ENCODE peak calls at places on chromosomes 2 and 18, in eight cellular contexts. One of them, this sample, is unnamed.

GRCh38 chr2:74921236-74921736 is 37.2 kb upstream of the POLE4 start:
- DNase-seq in OCI-LY7: no peak
- DNase-seq in bronchial epithelial cell: no peak
- DNase-seq in CD8-positive, alpha-beta T cell: no peak
- DNase-seq in astrocyte of the cerebellum: no peak
- DNase-seq in tibial artery: no peak
- DNase-seq in fibroblast of the aortic adventitia: no peak
- DNase-seq in colonic mucosa: no peak
- DNase-seq in this sample: no peak

GRCh38 chr2:151808258-151809072 is 19.8 kb downstream of the ARL5A start:
- DNase-seq in OCI-LY7: peak
- DNase-seq in bronchial epithelial cell: peak
- DNase-seq in CD8-positive, alpha-beta T cell: no peak
- DNase-seq in astrocyte of the cerebellum: no peak
- DNase-seq in tibial artery: no peak
- DNase-seq in fibroblast of the aortic adventitia: peak
- DNase-seq in colonic mucosa: no peak
- DNase-seq in this sample: no peak

GRCh38 chr2:224513991-224514390 is 71.2 kb downstream of the CUL3 start:
- DNase-seq in OCI-LY7: no peak
- DNase-seq in bronchial epithelial cell: no peak
- DNase-seq in CD8-positive, alpha-beta T cell: no peak
- DNase-seq in astrocyte of the cerebellum: no peak
- DNase-seq in tibial artery: no peak
- DNase-seq in fibroblast of the aortic adventitia: peak
- DNase-seq in colonic mucosa: no peak
- DNase-seq in this sample: no peak

GRCh38 chr2:99707592-99707991 is 217.8 kb upstream of the REV1 start:
- DNase-seq in OCI-LY7: no peak
- DNase-seq in bronchial epithelial cell: no peak
- DNase-seq in CD8-positive, alpha-beta T cell: no peak
- DNase-seq in astrocyte of the cerebellum: peak
- DNase-seq in tibial artery: no peak
- DNase-seq in fibroblast of the aortic adventitia: peak
- DNase-seq in colonic mucosa: no peak
- DNase-seq in this sample: no peak

GRCh38 chr2:138421315-138421970 is 80.1 kb upstream of the SPOPL start:
- DNase-seq in OCI-LY7: no peak
- DNase-seq in bronchial epithelial cell: peak
- DNase-seq in CD8-positive, alpha-beta T cell: no peak
- DNase-seq in astrocyte of the cerebellum: peak
- DNase-seq in tibial artery: no peak
- DNase-seq in fibroblast of the aortic adventitia: peak
- DNase-seq in colonic mucosa: no peak
- DNase-seq in this sample: no peak

GRCh38 chr2:142718731-142719130 is 158.7 kb upstream of the KYNU start:
- DNase-seq in OCI-LY7: no peak
- DNase-seq in bronchial epithelial cell: peak
- DNase-seq in CD8-positive, alpha-beta T cell: no peak
- DNase-seq in astrocyte of the cerebellum: no peak
- DNase-seq in tibial artery: no peak
- DNase-seq in fibroblast of the aortic adventitia: no peak
- DNase-seq in colonic mucosa: no peak
- DNase-seq in this sample: no peak

GRCh38 chr2:54581326-54582039 is 125.4 kb downstream of the SPTBN1 start:
- DNase-seq in OCI-LY7: peak
- DNase-seq in bronchial epithelial cell: no peak
- DNase-seq in CD8-positive, alpha-beta T cell: no peak
- DNase-seq in astrocyte of the cerebellum: no peak
- DNase-seq in tibial artery: no peak
- DNase-seq in fibroblast of the aortic adventitia: no peak
- DNase-seq in colonic mucosa: no peak
- DNase-seq in this sample: no peak

GRCh38 chr2:218169757-218170546 is 3.2 kb upstream of the CXCR1 start:
- DNase-seq in OCI-LY7: peak
- DNase-seq in bronchial epithelial cell: no peak
- DNase-seq in CD8-positive, alpha-beta T cell: no peak
- DNase-seq in astrocyte of the cerebellum: no peak
- DNase-seq in tibial artery: no peak
- DNase-seq in fibroblast of the aortic adventitia: no peak
- DNase-seq in colonic mucosa: no peak
- DNase-seq in this sample: no peak

GRCh38 chr2:187263675-187264580 is 184.1 kb downstream of the CALCRL start:
- DNase-seq in OCI-LY7: no peak
- DNase-seq in bronchial epithelial cell: no peak
- DNase-seq in CD8-positive, alpha-beta T cell: no peak
- DNase-seq in astrocyte of the cerebellum: no peak
- DNase-seq in tibial artery: no peak
- DNase-seq in fibroblast of the aortic adventitia: no peak
- DNase-seq in colonic mucosa: no peak
- DNase-seq in this sample: no peak

GRCh38 chr2:174787485-174788205 is 23.4 kb upstream of the CHRNA1 start:
- DNase-seq in OCI-LY7: no peak
- DNase-seq in bronchial epithelial cell: no peak
- DNase-seq in CD8-positive, alpha-beta T cell: no peak
- DNase-seq in astrocyte of the cerebellum: peak
- DNase-seq in tibial artery: no peak
- DNase-seq in fibroblast of the aortic adventitia: peak
- DNase-seq in colonic mucosa: no peak
- DNase-seq in this sample: no peak

GRCh38 chr2:127951031-127951430 is 65.3 kb upstream of the AMMECR1L start:
- DNase-seq in OCI-LY7: no peak
- DNase-seq in bronchial epithelial cell: peak
- DNase-seq in CD8-positive, alpha-beta T cell: no peak
- DNase-seq in astrocyte of the cerebellum: no peak
- DNase-seq in tibial artery: no peak
- DNase-seq in fibroblast of the aortic adventitia: no peak
- DNase-seq in colonic mucosa: no peak
- DNase-seq in this sample: no peak

GRCh38 chr18:53416985-53417384 is 807.5 kb downstream of the MBD2 start:
- DNase-seq in OCI-LY7: no peak
- DNase-seq in bronchial epithelial cell: no peak
- DNase-seq in CD8-positive, alpha-beta T cell: no peak
- DNase-seq in astrocyte of the cerebellum: no peak
- DNase-seq in tibial artery: no peak
- DNase-seq in fibroblast of the aortic adventitia: no peak
- DNase-seq in colonic mucosa: no peak
- DNase-seq in this sample: no peak

GRCh38 chr2:203878060-203878459 is 10.5 kb downstream of the CTLA4 start:
- DNase-seq in OCI-LY7: no peak
- DNase-seq in bronchial epithelial cell: peak
- DNase-seq in CD8-positive, alpha-beta T cell: no peak
- DNase-seq in astrocyte of the cerebellum: no peak
- DNase-seq in tibial artery: no peak
- DNase-seq in fibroblast of the aortic adventitia: no peak
- DNase-seq in colonic mucosa: no peak
- DNase-seq in this sample: no peak
- TF ChIP-seq CTCF in OCI-LY7: no peak
- TF ChIP-seq CTCF in bronchial epithelial cell: no peak
- TF ChIP-seq CTCF in CD8-positive, alpha-beta T cell: no peak
- TF ChIP-seq CTCF in astrocyte of the cerebellum: no peak
- TF ChIP-seq CTCF in tibial artery: no peak
- TF ChIP-seq CTCF in fibroblast of the aortic adventitia: no peak
- TF ChIP-seq CTCF in colonic mucosa: no peak
- TF ChIP-seq CTCF in this sample: no peak

GRCh38 chr2:23988371-23988770 is 21.5 kb upstream of the MFSD2B start:
- DNase-seq in OCI-LY7: peak
- DNase-seq in bronchial epithelial cell: peak
- DNase-seq in CD8-positive, alpha-beta T cell: no peak
- DNase-seq in astrocyte of the cerebellum: no peak
- DNase-seq in tibial artery: no peak
- DNase-seq in fibroblast of the aortic adventitia: peak
- DNase-seq in colonic mucosa: no peak
- DNase-seq in this sample: no peak
- TF ChIP-seq CTCF in OCI-LY7: peak
- TF ChIP-seq CTCF in bronchial epithelial cell: peak
- TF ChIP-seq CTCF in CD8-positive, alpha-beta T cell: peak
- TF ChIP-seq CTCF in astrocyte of the cerebellum: no peak
- TF ChIP-seq CTCF in tibial artery: peak
- TF ChIP-seq CTCF in fibroblast of the aortic adventitia: no peak
- TF ChIP-seq CTCF in colonic mucosa: no peak
- TF ChIP-seq CTCF in this sample: no peak

DNA sequence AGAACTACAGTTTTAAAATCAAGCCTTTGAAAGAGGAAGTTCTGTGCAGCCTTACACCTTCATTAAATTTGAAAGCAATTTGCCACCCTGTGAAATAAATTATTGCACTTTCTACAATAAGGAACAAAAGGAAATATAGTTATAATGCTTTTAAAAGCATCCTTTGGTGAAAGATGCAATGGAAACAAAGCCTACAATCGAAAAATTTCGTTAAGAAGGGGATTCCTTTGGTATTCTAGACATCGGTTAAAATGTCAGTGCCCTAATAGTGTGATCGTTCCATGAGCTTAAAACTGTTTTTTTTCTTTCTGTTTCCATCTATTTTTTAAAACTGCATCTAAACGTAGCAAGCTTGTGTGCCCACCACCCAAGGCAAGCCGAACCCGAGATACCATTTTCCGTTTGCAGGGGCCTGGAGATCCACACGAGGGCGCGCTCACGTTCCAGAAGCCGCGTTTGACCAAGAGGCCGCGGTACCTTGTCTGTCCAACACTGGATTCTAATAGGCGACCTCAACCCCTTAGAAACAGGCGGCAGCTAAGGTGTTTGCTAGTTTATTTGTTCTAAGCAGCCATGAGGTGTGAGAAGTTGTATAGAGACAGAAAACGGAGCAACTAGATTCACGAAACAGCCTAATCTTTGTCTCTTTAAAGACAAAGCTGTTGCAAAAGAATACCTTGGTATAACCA is 4.0 kb downstream of the HOXD11 start:
- DNase-seq in OCI-LY7: peak
- DNase-seq in bronchial epithelial cell: peak
- DNase-seq in CD8-positive, alpha-beta T cell: no peak
- DNase-seq in astrocyte of the cerebellum: no peak
- DNase-seq in tibial artery: no peak
- DNase-seq in fibroblast of the aortic adventitia: peak
- DNase-seq in colonic mucosa: peak
- DNase-seq in this sample: no peak
- TF ChIP-seq CTCF in OCI-LY7: peak
- TF ChIP-seq CTCF in bronchial epithelial cell: peak
- TF ChIP-seq CTCF in CD8-positive, alpha-beta T cell: no peak
- TF ChIP-seq CTCF in astrocyte of the cerebellum: peak
- TF ChIP-seq CTCF in tibial artery: peak
- TF ChIP-seq CTCF in fibroblast of the aortic adventitia: peak
- TF ChIP-seq CTCF in colonic mucosa: peak
- TF ChIP-seq CTCF in this sample: peak

DNA sequence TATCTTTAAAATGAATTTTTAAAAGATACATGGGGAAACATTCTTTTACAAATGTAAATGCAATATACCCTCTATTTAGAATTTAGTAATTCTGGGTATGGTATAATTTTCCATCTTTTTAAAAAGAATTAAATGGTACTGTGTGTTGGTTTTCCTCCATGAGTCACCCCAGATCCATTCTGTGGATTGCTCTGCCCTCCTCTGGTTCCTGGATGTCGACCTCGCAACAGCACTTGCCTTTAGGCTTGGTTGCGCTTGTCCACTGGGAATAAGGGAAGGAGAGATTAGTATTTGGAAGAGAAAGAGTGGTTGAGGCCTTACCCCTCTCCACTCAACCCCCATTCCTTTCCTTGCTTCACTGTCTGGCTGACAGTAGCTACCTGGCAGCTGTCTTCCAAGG is 90.4 kb downstream of the FTCDNL1 start:
- DNase-seq in OCI-LY7: no peak
- DNase-seq in bronchial epithelial cell: no peak
- DNase-seq in CD8-positive, alpha-beta T cell: no peak
- DNase-seq in astrocyte of the cerebellum: no peak
- DNase-seq in tibial artery: no peak
- DNase-seq in fibroblast of the aortic adventitia: no peak
- DNase-seq in colonic mucosa: no peak
- DNase-seq in this sample: no peak
- TF ChIP-seq CTCF in OCI-LY7: no peak
- TF ChIP-seq CTCF in bronchial epithelial cell: no peak
- TF ChIP-seq CTCF in CD8-positive, alpha-beta T cell: no peak
- TF ChIP-seq CTCF in astrocyte of the cerebellum: no peak
- TF ChIP-seq CTCF in tibial artery: no peak
- TF ChIP-seq CTCF in fibroblast of the aortic adventitia: no peak
- TF ChIP-seq CTCF in colonic mucosa: no peak
- TF ChIP-seq CTCF in this sample: no peak

GRCh38 chr2:52976132-52976949 is 791.3 kb upstream of the CHAC2 start:
- DNase-seq in OCI-LY7: peak
- DNase-seq in bronchial epithelial cell: peak
- DNase-seq in CD8-positive, alpha-beta T cell: no peak
- DNase-seq in astrocyte of the cerebellum: peak
- DNase-seq in tibial artery: no peak
- DNase-seq in fibroblast of the aortic adventitia: peak
- DNase-seq in colonic mucosa: no peak
- DNase-seq in this sample: no peak
- TF ChIP-seq CTCF in OCI-LY7: peak
- TF ChIP-seq CTCF in bronchial epithelial cell: peak
- TF ChIP-seq CTCF in CD8-positive, alpha-beta T cell: no peak
- TF ChIP-seq CTCF in astrocyte of the cerebellum: peak
- TF ChIP-seq CTCF in tibial artery: no peak
- TF ChIP-seq CTCF in fibroblast of the aortic adventitia: peak
- TF ChIP-seq CTCF in colonic mucosa: no peak
- TF ChIP-seq CTCF in this sample: no peak

GRCh38 chr2:148358375-148358774 is 286.2 kb upstream of the EPC2 start:
- DNase-seq in OCI-LY7: no peak
- DNase-seq in bronchial epithelial cell: no peak
- DNase-seq in CD8-positive, alpha-beta T cell: no peak
- DNase-seq in astrocyte of the cerebellum: no peak
- DNase-seq in tibial artery: no peak
- DNase-seq in fibroblast of the aortic adventitia: no peak
- DNase-seq in colonic mucosa: no peak
- DNase-seq in this sample: no peak

GRCh38 chr2:148362144-148362796 is 282.3 kb upstream of the EPC2 start:
- DNase-seq in OCI-LY7: no peak
- DNase-seq in bronchial epithelial cell: no peak
- DNase-seq in CD8-positive, alpha-beta T cell: no peak
- DNase-seq in astrocyte of the cerebellum: no peak
- DNase-seq in tibial artery: no peak
- DNase-seq in fibroblast of the aortic adventitia: no peak
- DNase-seq in colonic mucosa: no peak
- DNase-seq in this sample: peak

DNA sequence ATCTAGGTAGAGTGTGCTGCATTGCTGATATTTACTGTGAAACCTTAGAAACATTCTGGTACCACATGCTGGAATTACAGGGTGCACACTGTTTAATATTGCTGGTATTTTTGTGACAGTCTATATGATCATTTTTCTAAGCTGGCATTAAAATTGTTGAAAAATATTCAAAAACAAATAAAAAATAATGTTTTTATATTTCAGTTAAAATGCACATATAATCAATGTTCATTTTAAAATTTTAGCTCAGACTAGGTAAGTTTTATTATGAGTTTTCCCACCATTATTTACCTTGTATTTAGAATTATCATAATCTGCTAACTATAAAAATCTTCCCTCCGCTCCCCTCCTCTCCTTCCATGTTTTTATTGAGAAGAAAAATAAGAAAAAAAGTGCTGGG is 283.9 kb upstream of the EPC2 start:
- DNase-seq in OCI-LY7: no peak
- DNase-seq in bronchial epithelial cell: no peak
- DNase-seq in CD8-positive, alpha-beta T cell: no peak
- DNase-seq in astrocyte of the cerebellum: no peak
- DNase-seq in tibial artery: no peak
- DNase-seq in fibroblast of the aortic adventitia: no peak
- DNase-seq in colonic mucosa: no peak
- DNase-seq in this sample: no peak
- TF ChIP-seq CTCF in OCI-LY7: no peak
- TF ChIP-seq CTCF in bronchial epithelial cell: no peak
- TF ChIP-seq CTCF in CD8-positive, alpha-beta T cell: no peak
- TF ChIP-seq CTCF in astrocyte of the cerebellum: no peak
- TF ChIP-seq CTCF in tibial artery: no peak
- TF ChIP-seq CTCF in fibroblast of the aortic adventitia: no peak
- TF ChIP-seq CTCF in colonic mucosa: no peak
- TF ChIP-seq CTCF in this sample: no peak

GRCh38 chr2:238243496-238244076 is 3.7 kb upstream of the HES6 start:
- DNase-seq in OCI-LY7: no peak
- DNase-seq in bronchial epithelial cell: no peak
- DNase-seq in CD8-positive, alpha-beta T cell: no peak
- DNase-seq in astrocyte of the cerebellum: no peak
- DNase-seq in tibial artery: no peak
- DNase-seq in fibroblast of the aortic adventitia: no peak
- DNase-seq in colonic mucosa: no peak
- DNase-seq in this sample: no peak
- TF ChIP-seq CTCF in OCI-LY7: no peak
- TF ChIP-seq CTCF in bronchial epithelial cell: no peak
- TF ChIP-seq CTCF in CD8-positive, alpha-beta T cell: no peak
- TF ChIP-seq CTCF in astrocyte of the cerebellum: peak
- TF ChIP-seq CTCF in tibial artery: no peak
- TF ChIP-seq CTCF in fibroblast of the aortic adventitia: no peak
- TF ChIP-seq CTCF in colonic mucosa: peak
- TF ChIP-seq CTCF in this sample: no peak

This sample was measured in CD14-positive monocyte.